ENCODE peak calls at places on chromosomes 6 and 20, in seven cellular contexts. One of them, this sample, is unnamed.

GRCh38 chr6:21455071-21455470 is 138.5 kb upstream of the SOX4 start:
- DNase-seq in CD8-positive, alpha-beta memory T cell: no peak
- DNase-seq in AG10803: no peak
- DNase-seq in transverse colon: no peak
- DNase-seq in tibial artery: no peak
- DNase-seq in upper lobe of right lung: no peak
- DNase-seq in CD4-positive, CD25-positive, alpha-beta regulatory T cell: no peak
- DNase-seq in this sample: no peak

GRCh38 chr6:111803804-111804203 is 69.4 kb downstream of the FYN start:
- DNase-seq in CD8-positive, alpha-beta memory T cell: peak; percentile 46
- DNase-seq in AG10803: no peak
- DNase-seq in transverse colon: no peak
- DNase-seq in tibial artery: no peak
- DNase-seq in upper lobe of right lung: no peak
- DNase-seq in CD4-positive, CD25-positive, alpha-beta regulatory T cell: no peak
- DNase-seq in this sample: no peak

GRCh38 chr6:71347119-71347518 is 58.5 kb downstream of the OGFRL1 start:
- DNase-seq in CD8-positive, alpha-beta memory T cell: no peak
- DNase-seq in AG10803: no peak
- DNase-seq in transverse colon: no peak
- DNase-seq in tibial artery: no peak
- DNase-seq in upper lobe of right lung: no peak
- DNase-seq in CD4-positive, CD25-positive, alpha-beta regulatory T cell: no peak
- DNase-seq in this sample: no peak

GRCh38 chr20:59359908-59360307 is 59.5 kb downstream of the EDN3 start:
- DNase-seq in CD8-positive, alpha-beta memory T cell: no peak
- DNase-seq in AG10803: no peak
- DNase-seq in transverse colon: no peak
- DNase-seq in tibial artery: no peak
- DNase-seq in upper lobe of right lung: no peak
- DNase-seq in CD4-positive, CD25-positive, alpha-beta regulatory T cell: no peak
- DNase-seq in this sample: no peak

GRCh38 chr6:33700391-33701050 is 11.0 kb downstream of the UQCC2 start:
- DNase-seq in CD8-positive, alpha-beta memory T cell: peak; percentile 61
- DNase-seq in AG10803: peak; percentile 70
- DNase-seq in transverse colon: peak; percentile 84
- DNase-seq in tibial artery: no peak
- DNase-seq in upper lobe of right lung: peak; percentile 84
- DNase-seq in CD4-positive, CD25-positive, alpha-beta regulatory T cell: peak; percentile 66
- DNase-seq in this sample: peak; percentile 84

GRCh38 chr20:2907519-2907918 is 34.2 kb downstream of the PTPRA start:
- DNase-seq in CD8-positive, alpha-beta memory T cell: no peak
- DNase-seq in AG10803: no peak
- DNase-seq in transverse colon: no peak
- DNase-seq in tibial artery: no peak
- DNase-seq in upper lobe of right lung: no peak
- DNase-seq in CD4-positive, CD25-positive, alpha-beta regulatory T cell: no peak
- DNase-seq in this sample: no peak

GRCh38 chr20:9508696-9509178 is 5.7 kb upstream of the LAMP5 start:
- DNase-seq in CD8-positive, alpha-beta memory T cell: no peak
- DNase-seq in AG10803: no peak
- DNase-seq in transverse colon: no peak
- DNase-seq in tibial artery: no peak
- DNase-seq in upper lobe of right lung: no peak
- DNase-seq in CD4-positive, CD25-positive, alpha-beta regulatory T cell: no peak
- DNase-seq in this sample: no peak

GRCh38 chr20:19880256-19881079 is 122.4 kb downstream of the RIN2 start:
- DNase-seq in CD8-positive, alpha-beta memory T cell: no peak
- DNase-seq in AG10803: peak; percentile 46
- DNase-seq in transverse colon: no peak
- DNase-seq in tibial artery: no peak
- DNase-seq in upper lobe of right lung: no peak
- DNase-seq in CD4-positive, CD25-positive, alpha-beta regulatory T cell: no peak
- DNase-seq in this sample: no peak

GRCh38 chr6:37033819-37034790 is 28.6 kb downstream of the FGD2 start:
- DNase-seq in CD8-positive, alpha-beta memory T cell: no peak
- DNase-seq in AG10803: no peak
- DNase-seq in transverse colon: no peak
- DNase-seq in tibial artery: no peak
- DNase-seq in upper lobe of right lung: no peak
- DNase-seq in CD4-positive, CD25-positive, alpha-beta regulatory T cell: no peak
- DNase-seq in this sample: no peak

GRCh38 chr6:54445207-54445606 is 137.0 kb downstream of the TINAG start:
- DNase-seq in CD8-positive, alpha-beta memory T cell: no peak
- DNase-seq in AG10803: no peak
- DNase-seq in transverse colon: no peak
- DNase-seq in tibial artery: no peak
- DNase-seq in upper lobe of right lung: no peak
- DNase-seq in CD4-positive, CD25-positive, alpha-beta regulatory T cell: no peak
- DNase-seq in this sample: no peak

GRCh38 chr6:130912451-130912850 is 85.2 kb downstream of the SMLR1 start:
- DNase-seq in CD8-positive, alpha-beta memory T cell: no peak
- DNase-seq in AG10803: no peak
- DNase-seq in transverse colon: no peak
- DNase-seq in tibial artery: no peak
- DNase-seq in upper lobe of right lung: no peak
- DNase-seq in CD4-positive, CD25-positive, alpha-beta regulatory T cell: no peak
- DNase-seq in this sample: no peak

GRCh38 chr6:165770430-165771082 is 107.5 kb upstream of the PDE10A start:
- DNase-seq in CD8-positive, alpha-beta memory T cell: no peak
- DNase-seq in AG10803: peak; percentile 0
- DNase-seq in transverse colon: no peak
- DNase-seq in tibial artery: no peak
- DNase-seq in upper lobe of right lung: no peak
- DNase-seq in CD4-positive, CD25-positive, alpha-beta regulatory T cell: no peak
- DNase-seq in this sample: no peak

GRCh38 chr6:106439459-106439858 is 78.9 kb downstream of the CRYBG1 start:
- DNase-seq in CD8-positive, alpha-beta memory T cell: no peak
- DNase-seq in AG10803: no peak
- DNase-seq in transverse colon: no peak
- DNase-seq in tibial artery: no peak
- DNase-seq in upper lobe of right lung: no peak
- DNase-seq in CD4-positive, CD25-positive, alpha-beta regulatory T cell: no peak
- DNase-seq in this sample: no peak

GRCh38 chr6:147504848-147505247 is 3.6 kb upstream of the SAMD5 start:
- DNase-seq in CD8-positive, alpha-beta memory T cell: no peak
- DNase-seq in AG10803: no peak
- DNase-seq in transverse colon: no peak
- DNase-seq in tibial artery: no peak
- DNase-seq in upper lobe of right lung: no peak
- DNase-seq in CD4-positive, CD25-positive, alpha-beta regulatory T cell: no peak
- DNase-seq in this sample: no peak

GRCh38 chr6:35360349-35361138 is 18.2 kb downstream of the PPARD start:
- DNase-seq in CD8-positive, alpha-beta memory T cell: no peak
- DNase-seq in AG10803: peak; percentile 56
- DNase-seq in transverse colon: no peak
- DNase-seq in tibial artery: peak; percentile 70
- DNase-seq in upper lobe of right lung: peak; percentile 66
- DNase-seq in CD4-positive, CD25-positive, alpha-beta regulatory T cell: no peak
- DNase-seq in this sample: peak; percentile 19

GRCh38 chr20:61896058-61896961 is 169.4 kb downstream of the TAF4 start:
- DNase-seq in CD8-positive, alpha-beta memory T cell: no peak
- DNase-seq in AG10803: peak; percentile 45
- DNase-seq in transverse colon: peak; percentile 27
- DNase-seq in tibial artery: no peak
- DNase-seq in upper lobe of right lung: no peak
- DNase-seq in CD4-positive, CD25-positive, alpha-beta regulatory T cell: no peak
- DNase-seq in this sample: peak; percentile 67

GRCh38 chr6:3630258-3630828 is 121.2 kb downstream of the PXDC1 start:
- DNase-seq in CD8-positive, alpha-beta memory T cell: no peak
- DNase-seq in AG10803: no peak
- DNase-seq in transverse colon: no peak
- DNase-seq in tibial artery: no peak
- DNase-seq in upper lobe of right lung: no peak
- DNase-seq in CD4-positive, CD25-positive, alpha-beta regulatory T cell: no peak
- DNase-seq in this sample: no peak

GRCh38 chr6:143966291-143966690 is 41.8 kb downstream of the PLAGL1 start:
- DNase-seq in CD8-positive, alpha-beta memory T cell: no peak
- DNase-seq in AG10803: no peak
- DNase-seq in transverse colon: no peak
- DNase-seq in tibial artery: no peak
- DNase-seq in upper lobe of right lung: no peak
- DNase-seq in CD4-positive, CD25-positive, alpha-beta regulatory T cell: no peak
- DNase-seq in this sample: no peak

GRCh38 chr6:41040101-41040910 is 1.3 kb upstream of the UNC5CL start:
- DNase-seq in CD8-positive, alpha-beta memory T cell: no peak
- DNase-seq in AG10803: no peak
- DNase-seq in transverse colon: peak; percentile 66
- DNase-seq in tibial artery: no peak
- DNase-seq in upper lobe of right lung: peak; percentile 73
- DNase-seq in CD4-positive, CD25-positive, alpha-beta regulatory T cell: no peak
- DNase-seq in this sample: no peak

GRCh38 chr20:62246431-62246830 is 8.1 kb downstream of the OSBPL2 start:
- DNase-seq in CD8-positive, alpha-beta memory T cell: no peak
- DNase-seq in AG10803: no peak
- DNase-seq in transverse colon: no peak
- DNase-seq in tibial artery: no peak
- DNase-seq in upper lobe of right lung: no peak
- DNase-seq in CD4-positive, CD25-positive, alpha-beta regulatory T cell: no peak
- DNase-seq in this sample: no peak

GRCh38 chr6:35585688-35586087 is 73.0 kb upstream of the TULP1 start:
- DNase-seq in CD8-positive, alpha-beta memory T cell: no peak
- DNase-seq in AG10803: peak; percentile 38
- DNase-seq in transverse colon: no peak
- DNase-seq in tibial artery: no peak
- DNase-seq in upper lobe of right lung: no peak
- DNase-seq in CD4-positive, CD25-positive, alpha-beta regulatory T cell: no peak
- DNase-seq in this sample: no peak

GRCh38 chr20:9689041-9689440 is 149.8 kb downstream of the PAK5 start:
- DNase-seq in CD8-positive, alpha-beta memory T cell: no peak
- DNase-seq in AG10803: no peak
- DNase-seq in transverse colon: no peak
- DNase-seq in tibial artery: no peak
- DNase-seq in upper lobe of right lung: no peak
- DNase-seq in CD4-positive, CD25-positive, alpha-beta regulatory T cell: no peak
- DNase-seq in this sample: no peak

GRCh38 chr20:51136326-51136725 is 113.4 kb upstream of the KCNG1 start:
- DNase-seq in CD8-positive, alpha-beta memory T cell: no peak
- DNase-seq in AG10803: no peak
- DNase-seq in transverse colon: peak; percentile 70
- DNase-seq in tibial artery: no peak
- DNase-seq in upper lobe of right lung: no peak
- DNase-seq in CD4-positive, CD25-positive, alpha-beta regulatory T cell: no peak
- DNase-seq in this sample: no peak

GRCh38 chr6:140572867-140573266 is 1198.4 kb upstream of the CITED2 start:
- DNase-seq in CD8-positive, alpha-beta memory T cell: no peak
- DNase-seq in AG10803: no peak
- DNase-seq in transverse colon: no peak
- DNase-seq in tibial artery: no peak
- DNase-seq in upper lobe of right lung: no peak
- DNase-seq in CD4-positive, CD25-positive, alpha-beta regulatory T cell: no peak
- DNase-seq in this sample: no peak

GRCh38 chr6:112253505-112253841 is 894 bp downstream of the LAMA4 start:
- DNase-seq in CD8-positive, alpha-beta memory T cell: no peak
- DNase-seq in AG10803: no peak
- DNase-seq in transverse colon: peak; percentile 9
- DNase-seq in tibial artery: no peak
- DNase-seq in upper lobe of right lung: no peak
- DNase-seq in CD4-positive, CD25-positive, alpha-beta regulatory T cell: no peak
- DNase-seq in this sample: no peak

GRCh38 chr20:10419550-10420133 is 14.4 kb downstream of the MKKS start:
- DNase-seq in CD8-positive, alpha-beta memory T cell: no peak
- DNase-seq in AG10803: no peak
- DNase-seq in transverse colon: no peak
- DNase-seq in tibial artery: no peak
- DNase-seq in upper lobe of right lung: no peak
- DNase-seq in CD4-positive, CD25-positive, alpha-beta regulatory T cell: no peak
- DNase-seq in this sample: no peak

GRCh38 chr6:159691963-159692287 is 1.1 kb downstream of the SOD2 start:
- DNase-seq in CD8-positive, alpha-beta memory T cell: no peak
- DNase-seq in AG10803: no peak
- DNase-seq in transverse colon: no peak
- DNase-seq in tibial artery: no peak
- DNase-seq in upper lobe of right lung: no peak
- DNase-seq in CD4-positive, CD25-positive, alpha-beta regulatory T cell: no peak
- DNase-seq in this sample: peak; percentile 11

GRCh38 chr6:38162493-38163185 is 343.1 kb downstream of the ZFAND3 start:
- DNase-seq in CD8-positive, alpha-beta memory T cell: no peak
- DNase-seq in AG10803: no peak
- DNase-seq in transverse colon: no peak
- DNase-seq in tibial artery: no peak
- DNase-seq in upper lobe of right lung: peak; percentile 34
- DNase-seq in CD4-positive, CD25-positive, alpha-beta regulatory T cell: no peak
- DNase-seq in this sample: no peak

GRCh38 chr20:50625986-50626677 is 65.2 kb downstream of the RIPOR3 start:
- DNase-seq in CD8-positive, alpha-beta memory T cell: no peak
- DNase-seq in AG10803: peak; percentile 46
- DNase-seq in transverse colon: peak; percentile 26
- DNase-seq in tibial artery: peak; percentile 81
- DNase-seq in upper lobe of right lung: no peak
- DNase-seq in CD4-positive, CD25-positive, alpha-beta regulatory T cell: no peak
- DNase-seq in this sample: peak; percentile 65

GRCh38 chr6:55953384-55953783 is 78.0 kb upstream of the BMP5 start:
- DNase-seq in CD8-positive, alpha-beta memory T cell: no peak
- DNase-seq in AG10803: peak; percentile 66
- DNase-seq in transverse colon: no peak
- DNase-seq in tibial artery: no peak
- DNase-seq in upper lobe of right lung: no peak
- DNase-seq in CD4-positive, CD25-positive, alpha-beta regulatory T cell: no peak
- DNase-seq in this sample: no peak
- H3K4me3 ChIP-seq in CD8-positive, alpha-beta memory T cell: no peak overlapping the region
- H3K4me3 ChIP-seq in AG10803: peak overlapping the region; percentile 3
- H3K4me3 ChIP-seq in transverse colon: no peak overlapping the region
- H3K4me3 ChIP-seq in tibial artery: no peak overlapping the region
- H3K4me3 ChIP-seq in upper lobe of right lung: peak overlapping the region; percentile 27
- H3K4me3 ChIP-seq in CD4-positive, CD25-positive, alpha-beta regulatory T cell: no peak overlapping the region
- H3K4me3 ChIP-seq in this sample: peak overlapping the region; percentile 24

GRCh38 chr6:82113231-82113630 is 134.3 kb downstream of the IBTK start:
- DNase-seq in CD8-positive, alpha-beta memory T cell: no peak
- DNase-seq in AG10803: no peak
- DNase-seq in transverse colon: no peak
- DNase-seq in tibial artery: no peak
- DNase-seq in upper lobe of right lung: no peak
- DNase-seq in CD4-positive, CD25-positive, alpha-beta regulatory T cell: no peak
- DNase-seq in this sample: no peak
- H3K4me3 ChIP-seq in CD8-positive, alpha-beta memory T cell: no peak overlapping the region
- H3K4me3 ChIP-seq in AG10803: no peak overlapping the region
- H3K4me3 ChIP-seq in transverse colon: no peak overlapping the region
- H3K4me3 ChIP-seq in tibial artery: no peak overlapping the region
- H3K4me3 ChIP-seq in upper lobe of right lung: no peak overlapping the region
- H3K4me3 ChIP-seq in CD4-positive, CD25-positive, alpha-beta regulatory T cell: no peak overlapping the region
- H3K4me3 ChIP-seq in this sample: no peak overlapping the region

DNA sequence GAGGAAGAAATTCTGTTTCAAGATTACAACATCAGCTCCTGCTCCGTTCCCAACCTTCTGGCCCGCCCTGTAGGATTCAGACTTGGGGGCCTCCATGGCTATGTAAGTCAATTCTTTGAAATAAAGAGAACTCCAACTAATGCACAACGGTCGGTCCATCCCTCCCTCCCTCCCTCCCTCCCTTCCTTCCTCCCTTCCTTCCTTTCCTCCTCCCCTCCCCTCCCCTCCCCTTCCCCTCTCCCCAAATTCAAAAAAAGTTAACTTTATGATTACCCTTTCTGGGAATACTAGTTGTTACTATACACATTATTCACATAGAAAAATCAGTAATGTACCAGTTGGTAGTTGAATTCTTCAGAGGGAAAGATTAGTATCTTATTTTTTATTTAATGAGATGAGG is 179.7 kb upstream of the AGPAT4 start:
- DNase-seq in CD8-positive, alpha-beta memory T cell: no peak
- DNase-seq in AG10803: no peak
- DNase-seq in transverse colon: no peak
- DNase-seq in tibial artery: no peak
- DNase-seq in upper lobe of right lung: no peak
- DNase-seq in CD4-positive, CD25-positive, alpha-beta regulatory T cell: no peak
- DNase-seq in this sample: no peak
- H3K4me3 ChIP-seq in CD8-positive, alpha-beta memory T cell: no peak overlapping the region
- H3K4me3 ChIP-seq in AG10803: no peak overlapping the region
- H3K4me3 ChIP-seq in transverse colon: no peak overlapping the region
- H3K4me3 ChIP-seq in tibial artery: no peak overlapping the region
- H3K4me3 ChIP-seq in upper lobe of right lung: no peak overlapping the region
- H3K4me3 ChIP-seq in CD4-positive, CD25-positive, alpha-beta regulatory T cell: no peak overlapping the region
- H3K4me3 ChIP-seq in this sample: no peak overlapping the region

GRCh38 chr6:137494281-137494966 is at the start of gene OLIG3:
- DNase-seq in CD8-positive, alpha-beta memory T cell: peak; percentile 47
- DNase-seq in AG10803: no peak
- DNase-seq in transverse colon: no peak
- DNase-seq in tibial artery: no peak
- DNase-seq in upper lobe of right lung: no peak
- DNase-seq in CD4-positive, CD25-positive, alpha-beta regulatory T cell: no peak
- DNase-seq in this sample: no peak
- H3K4me3 ChIP-seq in CD8-positive, alpha-beta memory T cell: no peak within 1 kb of the TSS
- H3K4me3 ChIP-seq in AG10803: no peak within 1 kb of the TSS
- H3K4me3 ChIP-seq in transverse colon: no peak within 1 kb of the TSS
- H3K4me3 ChIP-seq in tibial artery: no peak within 1 kb of the TSS
- H3K4me3 ChIP-seq in upper lobe of right lung: no peak within 1 kb of the TSS
- H3K4me3 ChIP-seq in CD4-positive, CD25-positive, alpha-beta regulatory T cell: no peak within 1 kb of the TSS
- H3K4me3 ChIP-seq in this sample: no peak within 1 kb of the TSS